ENCODE peak calls at places on chromosomes 4 and X, in eight cellular contexts. I is naive thymus-derived CD4-positive, alpha-beta T cell; E is right atrium auricular region; Q is mesenchymal stem cell; X is keratinocyte; O is stomach; R is caudate nucleus; Z is spleen. H is an unnamed sample.

GRCh38 chr4:76989391-76990061 is 40.0 kb downstream of the SEPTIN11 start:
- DNase-seq in I (peak; percentile 84), E (no peak), Q (no peak), X (no peak), O (no peak), R (no peak), Z (no peak), H (no peak)

GRCh38 chr4:64911846-64912245 is 502.6 kb upstream of the TECRL start:
- DNase-seq in I (no peak), E (no peak), Q (no peak), X (no peak), O (no peak), R (no peak), Z (no peak), H (no peak)

GRCh38 chr4:160825644-160826338 is 1338.0 kb downstream of the FSTL5 start:
- DNase-seq in I (no peak), E (no peak), Q (no peak), X (no peak), O (no peak), R (no peak), Z (no peak), H (no peak)

GRCh38 chr4:153327247-153327646 is 17.2 kb upstream of the MND1 start:
- DNase-seq in I (no peak), E (no peak), Q (no peak), X (no peak), O (no peak), R (no peak), Z (no peak), H (no peak)

GRCh38 chr4:125085-125820 is 952 bp downstream of the ZNF718 start:
- DNase-seq in I (no peak), E (peak; percentile 59), Q (peak; percentile 67), X (no peak), O (peak; percentile 47), R (no peak), Z (peak; percentile 89), H (peak; percentile 79)

GRCh38 chrX:108397627-108398392 is 40.4 kb downstream of the COL4A6 start:
- DNase-seq in I (no peak), E (no peak), Q (no peak), X (no peak), O (no peak), R (no peak), Z (no peak), H (no peak)

GRCh38 chrX:9785252-9785943 is 831 bp upstream of the SHROOM2 start:
- DNase-seq in I (no peak), E (no peak), Q (no peak), X (no peak), O (no peak), R (no peak), Z (peak; percentile 61), H (peak; percentile 25)

GRCh38 chrX:3326721-3327120 is 19.7 kb downstream of the MXRA5 start:
- DNase-seq in I (no peak), E (no peak), Q (peak; percentile 31), X (no peak), O (no peak), R (no peak), Z (no peak), H (no peak)

GRCh38 chr4:95095352-95095974 is 337.7 kb downstream of the BMPR1B start:
- DNase-seq in I (peak; percentile 17), E (no peak), Q (peak; percentile 44), X (no peak), O (no peak), R (no peak), Z (no peak), H (peak; percentile 58)

GRCh38 chr4:163544407-163545038 is 50.0 kb downstream of the TMA16 start:
- DNase-seq in I (peak; percentile 41), E (peak; percentile 62), Q (peak; percentile 58), X (no peak), O (peak; percentile 54), R (peak; percentile 15), Z (peak; percentile 88), H (peak; percentile 78)

GRCh38 chr4:83214079-83214478 is 70.5 kb downstream of the COQ2 start:
- DNase-seq in I (no peak), E (no peak), Q (no peak), X (no peak), O (no peak), R (no peak), Z (no peak), H (no peak)

GRCh38 chrX:19343085-19343461 is 654 bp upstream of the PDHA1 start:
- DNase-seq in I (no peak), E (no peak), Q (no peak), X (no peak), O (no peak), R (no peak), Z (no peak), H (no peak)

GRCh38 chr4:91325495-91325894 is 978.3 kb upstream of the GRID2 start:
- DNase-seq in I (no peak), E (no peak), Q (peak; percentile 45), X (no peak), O (peak; percentile 51), R (no peak), Z (no peak), H (peak; percentile 19)

GRCh38 chrX:17553451-17553850 is 178.5 kb downstream of the NHS start:
- DNase-seq in I (no peak), E (no peak), Q (peak; percentile 4), X (peak; percentile 41), O (peak; percentile 54), R (no peak), Z (no peak), H (no peak)

GRCh38 chrX:149631293-149632165 is at the start of gene TMEM185A:
- DNase-seq in I (peak; percentile 69), E (no peak), Q (peak; percentile 64), X (no peak), O (peak; percentile 74), R (peak; percentile 55), Z (peak; percentile 93), H (peak; percentile 81)
- H3K27ac ChIP-seq in I (peak within 1 kb of the TSS; percentile 72), E (peak within 1 kb of the TSS; percentile 74), Q (peak within 1 kb of the TSS; percentile 54), X (peak within 1 kb of the TSS; percentile 20), O (peak within 1 kb of the TSS; percentile 58), R (no peak within 1 kb of the TSS), Z (peak within 1 kb of the TSS; percentile 81), H (peak within 1 kb of the TSS; percentile 78)

GRCh38 chr4:58602701-58603359 is 1492.6 kb upstream of the IGFBP7 start:
- DNase-seq in I (no peak), E (no peak), Q (no peak), X (no peak), O (no peak), R (no peak), Z (no peak), H (no peak)
- H3K27ac ChIP-seq in I (no peak overlapping the region), E (no peak overlapping the region), Q (no peak overlapping the region), X (no peak overlapping the region), O (no peak overlapping the region), R (no peak overlapping the region), Z (no peak overlapping the region), H (no peak overlapping the region)

DNA sequence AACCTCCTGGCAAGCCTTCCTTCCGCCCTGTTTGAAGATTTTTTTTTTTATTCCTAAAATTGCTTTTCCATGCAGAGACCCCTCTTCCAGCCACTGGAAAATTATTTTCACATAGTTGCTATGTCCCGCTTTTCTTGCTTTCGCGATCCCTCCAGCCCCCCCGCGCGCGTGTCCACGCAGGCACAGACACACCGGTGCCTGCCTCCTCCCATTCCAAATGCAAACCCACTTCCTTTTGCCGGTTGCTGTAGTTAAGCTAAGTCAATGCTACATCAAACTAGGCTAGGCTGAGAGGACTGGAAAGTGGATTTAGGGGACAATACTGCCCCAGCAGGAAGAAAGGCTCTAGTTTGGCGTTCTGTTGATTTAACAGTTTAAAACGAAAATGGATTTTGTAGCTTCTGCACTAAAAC is 111.0 kb downstream of the DHX15 start:
- DNase-seq in I (peak; percentile 3), E (no peak), Q (peak; percentile 36), X (no peak), O (no peak), R (peak; percentile 43), Z (no peak), H (peak; percentile 57)
- H3K27ac ChIP-seq in I (no peak overlapping the region), E (peak overlapping the region; percentile 78), Q (no peak overlapping the region), X (no peak overlapping the region), O (peak overlapping the region; percentile 72), R (peak overlapping the region; percentile 6), Z (peak overlapping the region; percentile 43), H (peak overlapping the region; percentile 48)

GRCh38 chr4:108264693-108265092 is 96.0 kb upstream of the LEF1 start:
- DNase-seq in I (no peak), E (no peak), Q (no peak), X (no peak), O (no peak), R (no peak), Z (no peak), H (no peak)
- H3K27ac ChIP-seq in I (no peak overlapping the region), E (no peak overlapping the region), Q (no peak overlapping the region), X (no peak overlapping the region), O (no peak overlapping the region), R (no peak overlapping the region), Z (no peak overlapping the region), H (no peak overlapping the region)

GRCh38 chr4:89307446-89308160 is at the start of gene GPRIN3:
- DNase-seq in I (peak; percentile 62), E (no peak), Q (peak; percentile 50), X (no peak), O (peak; percentile 61), R (no peak), Z (peak; percentile 92), H (peak; percentile 68)

GRCh38 chr4:89306486-89307184 is 965 bp downstream of the GPRIN3 start:
- DNase-seq in I (peak; percentile 34), E (no peak), Q (no peak), X (no peak), O (no peak), R (no peak), Z (no peak), H (no peak)

GRCh38 chr4:89305712-89306437 is 1.7 kb downstream of the GPRIN3 start:
- DNase-seq in I (no peak), E (no peak), Q (peak; percentile 61), X (no peak), O (no peak), R (no peak), Z (no peak), H (peak; percentile 11)

GRCh38 chr4:89308161-89308500 is 531 bp upstream of the GPRIN3 start:
- DNase-seq in I (peak; percentile 31), E (no peak), Q (no peak), X (no peak), O (no peak), R (no peak), Z (no peak), H (no peak)

GRCh38 chr4:89307185-89307445 is 485 bp downstream of the GPRIN3 start:
- DNase-seq in I (no peak), E (no peak), Q (no peak), X (no peak), O (no peak), R (no peak), Z (no peak), H (no peak)
- H3K27ac ChIP-seq in I (peak overlapping the region; percentile 81), E (peak overlapping the region; percentile 79), Q (no peak overlapping the region), X (no peak overlapping the region), O (peak overlapping the region; percentile 82), R (peak overlapping the region; percentile 80), Z (peak overlapping the region; percentile 82), H (peak overlapping the region; percentile 59)

H was measured in hepatocyte.